ENCODE peak calls at places on chromosomes 1 and 21, in nine cellular contexts. Z is HCT116; C is adipocyte; B is PC-3; L is CD8-positive, alpha-beta T cell; Q is transverse colon; J is adrenal gland; T is tibial artery; P is mucosa of descending colon. W is an unnamed sample. For H3K4me1, the result is how much of the 10 kb centered on the place peaks cover.

GRCh38 chr1:116511459-116512019 is 59.3 kb downstream of the CD58 start:
- DNase-seq in J (no peak), P (no peak), C (no peak), B (no peak), Q (no peak), Z (no peak), L (no peak), T (no peak), W (no peak)

GRCh38 chr1:212498243-212498642 is 65.5 kb downstream of the NENF start:
- DNase-seq in Z (no peak), Q (no peak), P (no peak), L (no peak), C (peak), J (no peak), T (no peak), B (peak), W (no peak)

GRCh38 chr1:165633624-165634023 is 2.6 kb downstream of the MGST3 start:
- DNase-seq in C (peak), L (no peak), P (no peak), B (peak), J (no peak), Q (no peak), T (no peak), Z (no peak), W (no peak)

GRCh38 chr1:155296660-155297059 is 4.6 kb downstream of the PKLR start:
- DNase-seq in Z (no peak), C (no peak), J (no peak), L (no peak), Q (no peak), T (no peak), B (no peak), P (no peak), W (no peak)

GRCh38 chr21:33238565-33239255 is 9.0 kb downstream of the IFNAR2 start:
- DNase-seq in B (no peak), T (no peak), Q (peak), Z (no peak), C (no peak), L (no peak), P (no peak), J (no peak), W (no peak)

GRCh38 chr1:1489861-1490260 is 18.3 kb downstream of the ATAD3B start:
- DNase-seq in J (no peak), B (no peak), C (no peak), Z (no peak), Q (no peak), L (no peak), P (no peak), T (no peak), W (no peak)

GRCh38 chr1:214446772-214447556 is 104.4 kb downstream of the PTPN14 start:
- DNase-seq in B (peak), Q (peak), T (no peak), J (no peak), Z (peak), P (peak), L (no peak), C (peak), W (no peak)

GRCh38 chr1:65195495-65196417 is 47.8 kb downstream of the AK4 start:
- DNase-seq in B (no peak), P (no peak), L (no peak), Q (no peak), Z (no peak), C (no peak), J (no peak), T (no peak), W (no peak)

GRCh38 chr1:116433283-116434257 is 60.5 kb downstream of the ATP1A1 start:
- DNase-seq in Z (no peak), B (no peak), P (peak), L (no peak), J (peak), Q (peak), C (peak), T (no peak), W (no peak)

GRCh38 chr1:170078610-170079189 is 4.2 kb upstream of the KIFAP3 start:
- DNase-seq in J (no peak), C (no peak), T (no peak), L (no peak), P (no peak), B (no peak), Z (no peak), Q (no peak), W (no peak)

GRCh38 chr21:33022828-33023573 is 2.7 kb upstream of the OLIG2 start:
- DNase-seq in J (no peak), L (no peak), Z (no peak), Q (no peak), C (no peak), B (no peak), T (no peak), P (no peak), W (no peak)

GRCh38 chr1:27521336-27522147 is 31.6 kb upstream of the WASF2 start:
- DNase-seq in B (no peak), P (no peak), Z (no peak), L (peak), Q (no peak), C (no peak), T (peak), J (peak), W (peak)

GRCh38 chr1:180952657-180953013 is 39.9 kb downstream of the KIAA1614 start:
- DNase-seq in C (no peak), Z (no peak), P (no peak), Q (no peak), B (no peak), L (no peak), T (peak), J (no peak), W (no peak)

GRCh38 chr1:1438531-1439381 is 3.3 kb downstream of the VWA1 start:
- DNase-seq in J (no peak), Z (no peak), P (no peak), C (no peak), T (no peak), L (no peak), B (no peak), Q (no peak), W (no peak)

GRCh38 chr1:27343639-27344025 is 1.8 kb downstream of the SYTL1 start:
- DNase-seq in T (no peak), Z (no peak), J (no peak), P (no peak), L (no peak), Q (no peak), B (no peak), C (no peak), W (no peak)

GRCh38 chr1:176801553-176802020 is 338.6 kb downstream of the PAPPA2 start:
- DNase-seq in P (peak), J (no peak), B (no peak), T (no peak), Z (no peak), C (no peak), L (no peak), Q (no peak), W (no peak)

GRCh38 chr21:31346256-31346821 is 2.3 kb upstream of the TIAM1 start:
- DNase-seq in T (no peak), P (no peak), Z (no peak), C (no peak), J (no peak), L (no peak), Q (no peak), B (no peak), W (no peak)

GRCh38 chr1:244761279-244761678 is 74.2 kb upstream of the COX20 start:
- DNase-seq in Z (no peak), L (no peak), P (no peak), J (no peak), C (no peak), T (no peak), B (no peak), Q (no peak), W (no peak)

GRCh38 chr21:36171741-36172331 is 15.2 kb downstream of the DOP1B start:
- DNase-seq in Q (no peak), J (no peak), Z (no peak), P (no peak), B (no peak), C (no peak), L (no peak), T (no peak), W (no peak)

GRCh38 chr1:110255388-110255787 is 45.3 kb downstream of the KCNC4 start:
- DNase-seq in Q (no peak), P (no peak), C (no peak), J (no peak), L (no peak), B (no peak), Z (no peak), T (peak), W (no peak)

GRCh38 chr1:21937034-21937371 is at the start of gene HSPG2:
- DNase-seq in J (no peak), C (no peak), Q (no peak), P (no peak), Z (no peak), L (no peak), B (no peak), T (no peak), W (no peak)
- H3K4me1 ChIP-seq in J (half or more), C (half or more), Q (half or more), P (under half), Z (half or more), L (under half), B (under half), T (half or more), W (under half)

GRCh38 chr1:162219461-162219860 is 150.0 kb downstream of the NOS1AP start:
- DNase-seq in P (no peak), J (no peak), Z (no peak), C (no peak), B (no peak), L (no peak), Q (no peak), T (no peak), W (no peak)

GRCh38 chr1:162217674-162218073 is 148.2 kb downstream of the NOS1AP start:
- DNase-seq in Q (no peak), L (no peak), B (no peak), T (no peak), P (no peak), Z (no peak), J (no peak), C (no peak), W (no peak)

GRCh38 chr1:162220009-162220539 is 150.6 kb downstream of the NOS1AP start:
- DNase-seq in C (no peak), Z (no peak), Q (no peak), L (no peak), T (no peak), B (no peak), P (no peak), J (no peak), W (no peak)

GRCh38 chr1:162218546-162218945 is 149.1 kb downstream of the NOS1AP start:
- DNase-seq in P (no peak), J (no peak), L (no peak), B (no peak), C (no peak), Z (no peak), T (no peak), Q (no peak), W (no peak)

GRCh38 chr1:162218975-162219374 is 149.5 kb downstream of the NOS1AP start:
- DNase-seq in Z (no peak), J (no peak), T (no peak), C (no peak), B (peak), P (no peak), L (no peak), Q (no peak), W (no peak)
- H3K4me1 ChIP-seq in Z (under half), J (under half), T (under half), C (under half), B (under half), P (under half), L (under half), Q (under half), W (under half)

DNA sequence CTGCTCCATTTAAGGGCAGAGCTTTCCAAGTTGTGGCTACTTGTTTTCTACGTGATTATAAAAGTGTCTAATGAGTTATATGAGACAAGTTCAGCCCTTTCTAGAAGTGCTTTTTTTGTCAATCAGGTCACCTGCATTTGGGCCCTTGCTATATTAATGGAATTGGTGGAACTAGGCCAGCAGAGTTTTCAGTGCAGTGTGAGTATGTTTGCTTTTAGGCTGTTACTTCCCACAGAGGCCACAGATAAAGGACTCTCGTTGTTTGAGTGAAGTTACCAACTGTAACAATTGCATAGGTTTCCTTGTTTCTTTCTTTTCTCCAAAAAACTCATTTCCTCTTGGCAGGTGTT is 10.9 kb downstream of the SMAP2 start:
- DNase-seq in J (no peak), P (no peak), C (no peak), Q (no peak), L (no peak), B (peak), T (no peak), Z (no peak), W (no peak)
- H3K4me1 ChIP-seq in J (half or more), P (under half), C (half or more), Q (under half), L (half or more), B (half or more), T (under half), Z (under half), W (half or more)

GRCh38 chr1:44695671-44696070 is 21.2 kb downstream of the ARMH1 start:
- DNase-seq in B (no peak), Z (no peak), C (no peak), J (no peak), P (no peak), Q (no peak), T (no peak), L (no peak), W (no peak)
- H3K4me1 ChIP-seq in B (under half), Z (under half), C (under half), J (under half), P (under half), Q (under half), T (under half), L (under half), W (under half)

DNA sequence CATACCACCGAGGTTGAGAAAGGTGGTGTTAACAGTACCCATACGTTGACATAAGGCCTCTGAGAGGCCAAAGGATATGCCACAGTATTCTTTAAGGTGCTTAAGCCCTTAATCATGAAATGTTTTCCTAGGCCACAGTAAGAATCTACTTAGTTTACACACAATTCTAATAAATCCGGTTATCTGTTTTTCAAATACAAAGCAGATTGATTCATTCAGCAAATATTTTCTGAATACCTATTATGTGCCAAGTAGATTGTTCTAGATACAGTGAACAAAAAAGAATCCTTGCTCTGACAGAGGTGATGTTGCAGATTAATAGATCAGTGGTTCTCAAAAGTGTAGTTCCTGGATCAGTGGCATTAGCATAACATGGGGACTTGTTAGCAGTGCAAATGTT is 61.5 kb downstream of the NFIA start:
- DNase-seq in P (no peak), Z (no peak), B (peak), J (no peak), C (no peak), T (no peak), L (no peak), Q (no peak), W (no peak)
- H3K4me1 ChIP-seq in P (under half), Z (under half), B (half or more), J (half or more), C (under half), T (under half), L (under half), Q (under half), W (under half)

DNA sequence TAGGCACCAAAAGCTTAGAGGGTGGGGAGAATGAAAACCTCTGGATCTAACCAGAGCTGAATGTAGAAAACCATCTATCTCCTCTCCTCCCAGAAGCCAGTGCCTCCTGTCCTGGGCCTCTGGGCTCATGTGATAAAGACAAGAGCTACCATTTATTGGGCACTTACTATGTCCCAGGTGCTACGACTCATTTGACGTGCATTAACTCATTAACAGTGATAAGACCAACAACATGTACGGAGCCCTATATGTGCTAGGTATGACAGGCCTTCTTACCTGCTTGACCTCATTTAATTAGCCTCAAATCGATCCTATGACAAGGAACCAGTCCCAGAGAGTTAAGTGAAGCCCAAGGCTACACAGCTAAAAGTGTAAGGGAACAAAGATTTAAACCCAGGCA is 19.7 kb downstream of the CAPZB start:
- DNase-seq in J (no peak), P (no peak), L (no peak), T (no peak), Q (no peak), Z (no peak), C (no peak), B (no peak), W (no peak)
- H3K4me1 ChIP-seq in J (half or more), P (half or more), L (half or more), T (under half), Q (half or more), Z (under half), C (half or more), B (under half), W (half or more)

DNA sequence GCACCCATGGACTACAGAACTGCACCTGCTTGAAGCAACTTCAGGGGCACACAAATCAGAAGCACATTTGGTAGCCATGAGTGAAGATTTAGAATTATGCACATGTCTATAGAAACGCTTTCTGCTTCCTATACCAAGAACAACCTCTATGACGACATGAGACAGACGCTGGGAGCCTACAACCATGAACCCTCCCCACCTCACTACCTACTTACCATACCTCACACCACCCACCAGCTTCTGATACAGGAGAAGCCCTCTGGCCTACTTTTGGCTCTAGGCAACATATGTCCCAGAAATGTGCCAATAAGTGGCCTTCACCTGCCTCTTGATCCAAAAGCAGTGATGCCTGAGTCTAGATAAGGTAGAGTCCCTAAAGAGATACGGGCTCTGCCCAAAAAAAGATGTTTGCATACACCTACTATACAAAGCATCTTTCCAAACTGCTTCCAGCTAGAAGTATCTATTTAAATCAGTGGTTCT is 58.5 kb downstream of the SLC45A1 start:
- DNase-seq in L (no peak), P (no peak), C (no peak), B (no peak), Q (no peak), Z (no peak), T (no peak), J (no peak), W (no peak)
- H3K4me1 ChIP-seq in L (under half), P (under half), C (half or more), B (under half), Q (half or more), Z (under half), T (half or more), J (half or more), W (under half)

GRCh38 chr1:54272134-54272533 is 72.2 kb downstream of the MRPL37 start:
- DNase-seq in J (no peak), L (no peak), Z (no peak), B (no peak), P (no peak), Q (no peak), T (no peak), C (no peak), W (no peak)
- H3K4me1 ChIP-seq in J (half or more), L (under half), Z (under half), B (under half), P (under half), Q (half or more), T (half or more), C (half or more), W (under half)

W was measured in naive thymus-derived CD4-positive, alpha-beta T cell.